ENCODE peak calls at places on chromosome 21, in ten cellular contexts. One of them, this sample, is unnamed.

GRCh38 chr21:41403966-41404365 is 22.1 kb upstream of the MX1 start:
- DNase-seq in NCI-H1694 treated with DMSO at 0.1 percent for 48 hours: no peak
- DNase-seq in brain pericyte: no peak
- DNase-seq in smooth muscle cell of the brain vasculature: no peak
- DNase-seq in body of pancreas: no peak
- DNase-seq in skeletal muscle cell: no peak
- DNase-seq in dermis blood vessel endothelial cell: no peak
- DNase-seq in adipocyte: no peak
- DNase-seq in Panc1: no peak
- DNase-seq in stimulated activated naive CD8-positive, alpha-beta T cell treated with anti-CD3 and anti-CD28 coated beads, Interleukin-15, amount 100 ng/mL, for 72 hours: no peak
- DNase-seq in this sample: no peak

GRCh38 chr21:26469789-26470188 is 103.3 kb downstream of the CYYR1 start:
- DNase-seq in NCI-H1694 treated with DMSO at 0.1 percent for 48 hours: peak; percentile 19
- DNase-seq in brain pericyte: no peak
- DNase-seq in smooth muscle cell of the brain vasculature: no peak
- DNase-seq in body of pancreas: no peak
- DNase-seq in skeletal muscle cell: peak; percentile 86
- DNase-seq in dermis blood vessel endothelial cell: no peak
- DNase-seq in adipocyte: peak; percentile 88
- DNase-seq in Panc1: peak; percentile 20
- DNase-seq in stimulated activated naive CD8-positive, alpha-beta T cell treated with anti-CD3 and anti-CD28 coated beads, Interleukin-15, amount 100 ng/mL, for 72 hours: no peak
- DNase-seq in this sample: no peak

GRCh38 chr21:45698493-45698947 is 55.0 kb downstream of the PCBP3 start:
- DNase-seq in NCI-H1694 treated with DMSO at 0.1 percent for 48 hours: no peak
- DNase-seq in brain pericyte: peak; percentile 58
- DNase-seq in smooth muscle cell of the brain vasculature: peak; percentile 57
- DNase-seq in body of pancreas: peak; percentile 54
- DNase-seq in skeletal muscle cell: peak; percentile 98
- DNase-seq in dermis blood vessel endothelial cell: peak; percentile 61
- DNase-seq in adipocyte: peak; percentile 84
- DNase-seq in Panc1: no peak
- DNase-seq in stimulated activated naive CD8-positive, alpha-beta T cell treated with anti-CD3 and anti-CD28 coated beads, Interleukin-15, amount 100 ng/mL, for 72 hours: no peak
- DNase-seq in this sample: no peak

GRCh38 chr21:41877901-41878830 is 978 bp downstream of the PRDM15 start:
- DNase-seq in NCI-H1694 treated with DMSO at 0.1 percent for 48 hours: peak; percentile 6
- DNase-seq in brain pericyte: no peak
- DNase-seq in smooth muscle cell of the brain vasculature: no peak
- DNase-seq in body of pancreas: peak; percentile 64
- DNase-seq in skeletal muscle cell: no peak
- DNase-seq in dermis blood vessel endothelial cell: peak; percentile 56
- DNase-seq in adipocyte: peak; percentile 68
- DNase-seq in Panc1: no peak
- DNase-seq in stimulated activated naive CD8-positive, alpha-beta T cell treated with anti-CD3 and anti-CD28 coated beads, Interleukin-15, amount 100 ng/mL, for 72 hours: peak; percentile 39
- DNase-seq in this sample: no peak

GRCh38 chr21:34793471-34793870 is 124.7 kb downstream of the CLIC6 start:
- DNase-seq in NCI-H1694 treated with DMSO at 0.1 percent for 48 hours: no peak
- DNase-seq in brain pericyte: no peak
- DNase-seq in smooth muscle cell of the brain vasculature: no peak
- DNase-seq in body of pancreas: no peak
- DNase-seq in skeletal muscle cell: no peak
- DNase-seq in dermis blood vessel endothelial cell: no peak
- DNase-seq in adipocyte: no peak
- DNase-seq in Panc1: no peak
- DNase-seq in stimulated activated naive CD8-positive, alpha-beta T cell treated with anti-CD3 and anti-CD28 coated beads, Interleukin-15, amount 100 ng/mL, for 72 hours: no peak
- DNase-seq in this sample: no peak

GRCh38 chr21:41133896-41134522 is 34.0 kb upstream of the BACE2 start:
- DNase-seq in NCI-H1694 treated with DMSO at 0.1 percent for 48 hours: peak; percentile 14
- DNase-seq in brain pericyte: no peak
- DNase-seq in smooth muscle cell of the brain vasculature: no peak
- DNase-seq in body of pancreas: no peak
- DNase-seq in skeletal muscle cell: no peak
- DNase-seq in dermis blood vessel endothelial cell: peak; percentile 74
- DNase-seq in adipocyte: peak; percentile 67
- DNase-seq in Panc1: peak; percentile 28
- DNase-seq in stimulated activated naive CD8-positive, alpha-beta T cell treated with anti-CD3 and anti-CD28 coated beads, Interleukin-15, amount 100 ng/mL, for 72 hours: no peak
- DNase-seq in this sample: no peak

GRCh38 chr21:31665397-31665796 is 5.9 kb downstream of the SOD1 start:
- DNase-seq in NCI-H1694 treated with DMSO at 0.1 percent for 48 hours: no peak
- DNase-seq in brain pericyte: no peak
- DNase-seq in smooth muscle cell of the brain vasculature: no peak
- DNase-seq in body of pancreas: no peak
- DNase-seq in skeletal muscle cell: peak; percentile 39
- DNase-seq in dermis blood vessel endothelial cell: peak; percentile 14
- DNase-seq in adipocyte: no peak
- DNase-seq in Panc1: no peak
- DNase-seq in stimulated activated naive CD8-positive, alpha-beta T cell treated with anti-CD3 and anti-CD28 coated beads, Interleukin-15, amount 100 ng/mL, for 72 hours: no peak
- DNase-seq in this sample: no peak

GRCh38 chr21:45313682-45314081 is 26.0 kb upstream of the POFUT2 start:
- DNase-seq in NCI-H1694 treated with DMSO at 0.1 percent for 48 hours: no peak
- DNase-seq in brain pericyte: no peak
- DNase-seq in smooth muscle cell of the brain vasculature: no peak
- DNase-seq in body of pancreas: no peak
- DNase-seq in skeletal muscle cell: no peak
- DNase-seq in dermis blood vessel endothelial cell: no peak
- DNase-seq in adipocyte: no peak
- DNase-seq in Panc1: no peak
- DNase-seq in stimulated activated naive CD8-positive, alpha-beta T cell treated with anti-CD3 and anti-CD28 coated beads, Interleukin-15, amount 100 ng/mL, for 72 hours: no peak
- DNase-seq in this sample: no peak

GRCh38 chr21:41956926-41957729 is 3.3 kb upstream of the C2CD2 start:
- DNase-seq in NCI-H1694 treated with DMSO at 0.1 percent for 48 hours: no peak
- DNase-seq in brain pericyte: no peak
- DNase-seq in smooth muscle cell of the brain vasculature: peak; percentile 24
- DNase-seq in body of pancreas: no peak
- DNase-seq in skeletal muscle cell: peak; percentile 78
- DNase-seq in dermis blood vessel endothelial cell: peak; percentile 49
- DNase-seq in adipocyte: peak; percentile 68
- DNase-seq in Panc1: no peak
- DNase-seq in stimulated activated naive CD8-positive, alpha-beta T cell treated with anti-CD3 and anti-CD28 coated beads, Interleukin-15, amount 100 ng/mL, for 72 hours: no peak
- DNase-seq in this sample: no peak

GRCh38 chr21:31606081-31606874 is 53.2 kb upstream of the SOD1 start:
- DNase-seq in NCI-H1694 treated with DMSO at 0.1 percent for 48 hours: no peak
- DNase-seq in brain pericyte: no peak
- DNase-seq in smooth muscle cell of the brain vasculature: no peak
- DNase-seq in body of pancreas: no peak
- DNase-seq in skeletal muscle cell: no peak
- DNase-seq in dermis blood vessel endothelial cell: no peak
- DNase-seq in adipocyte: no peak
- DNase-seq in Panc1: no peak
- DNase-seq in stimulated activated naive CD8-positive, alpha-beta T cell treated with anti-CD3 and anti-CD28 coated beads, Interleukin-15, amount 100 ng/mL, for 72 hours: no peak
- DNase-seq in this sample: no peak

GRCh38 chr21:41854426-41854995 is 24.6 kb downstream of the PRDM15 start:
- DNase-seq in NCI-H1694 treated with DMSO at 0.1 percent for 48 hours: no peak
- DNase-seq in brain pericyte: no peak
- DNase-seq in smooth muscle cell of the brain vasculature: no peak
- DNase-seq in body of pancreas: peak; percentile 2
- DNase-seq in skeletal muscle cell: no peak
- DNase-seq in dermis blood vessel endothelial cell: no peak
- DNase-seq in adipocyte: no peak
- DNase-seq in Panc1: no peak
- DNase-seq in stimulated activated naive CD8-positive, alpha-beta T cell treated with anti-CD3 and anti-CD28 coated beads, Interleukin-15, amount 100 ng/mL, for 72 hours: no peak
- DNase-seq in this sample: no peak

GRCh38 chr21:33644383-33645074 is 2.2 kb downstream of the ITSN1 start:
- DNase-seq in NCI-H1694 treated with DMSO at 0.1 percent for 48 hours: no peak
- DNase-seq in brain pericyte: no peak
- DNase-seq in smooth muscle cell of the brain vasculature: no peak
- DNase-seq in body of pancreas: no peak
- DNase-seq in skeletal muscle cell: peak; percentile 43
- DNase-seq in dermis blood vessel endothelial cell: peak; percentile 46
- DNase-seq in adipocyte: peak; percentile 66
- DNase-seq in Panc1: no peak
- DNase-seq in stimulated activated naive CD8-positive, alpha-beta T cell treated with anti-CD3 and anti-CD28 coated beads, Interleukin-15, amount 100 ng/mL, for 72 hours: no peak
- DNase-seq in this sample: no peak

GRCh38 chr21:36696640-36697472 is 2.1 kb upstream of the SIM2 start:
- DNase-seq in NCI-H1694 treated with DMSO at 0.1 percent for 48 hours: no peak
- DNase-seq in brain pericyte: no peak
- DNase-seq in smooth muscle cell of the brain vasculature: no peak
- DNase-seq in body of pancreas: no peak
- DNase-seq in skeletal muscle cell: no peak
- DNase-seq in dermis blood vessel endothelial cell: no peak
- DNase-seq in adipocyte: no peak
- DNase-seq in Panc1: no peak
- DNase-seq in stimulated activated naive CD8-positive, alpha-beta T cell treated with anti-CD3 and anti-CD28 coated beads, Interleukin-15, amount 100 ng/mL, for 72 hours: peak; percentile 15
- DNase-seq in this sample: no peak

GRCh38 chr21:26127918-26128317 is 42.7 kb downstream of the APP start:
- DNase-seq in NCI-H1694 treated with DMSO at 0.1 percent for 48 hours: no peak
- DNase-seq in brain pericyte: no peak
- DNase-seq in smooth muscle cell of the brain vasculature: no peak
- DNase-seq in body of pancreas: peak; percentile 20
- DNase-seq in skeletal muscle cell: no peak
- DNase-seq in dermis blood vessel endothelial cell: peak; percentile 62
- DNase-seq in adipocyte: no peak
- DNase-seq in Panc1: no peak
- DNase-seq in stimulated activated naive CD8-positive, alpha-beta T cell treated with anti-CD3 and anti-CD28 coated beads, Interleukin-15, amount 100 ng/mL, for 72 hours: no peak
- DNase-seq in this sample: no peak

GRCh38 chr21:43908167-43908566 is 43.1 kb downstream of the AGPAT3 start:
- DNase-seq in NCI-H1694 treated with DMSO at 0.1 percent for 48 hours: no peak
- DNase-seq in brain pericyte: no peak
- DNase-seq in smooth muscle cell of the brain vasculature: no peak
- DNase-seq in body of pancreas: no peak
- DNase-seq in skeletal muscle cell: no peak
- DNase-seq in dermis blood vessel endothelial cell: no peak
- DNase-seq in adipocyte: no peak
- DNase-seq in Panc1: no peak
- DNase-seq in stimulated activated naive CD8-positive, alpha-beta T cell treated with anti-CD3 and anti-CD28 coated beads, Interleukin-15, amount 100 ng/mL, for 72 hours: no peak
- DNase-seq in this sample: no peak

GRCh38 chr21:45167796-45168222 is 93.4 kb downstream of the ADARB1 start:
- DNase-seq in NCI-H1694 treated with DMSO at 0.1 percent for 48 hours: no peak
- DNase-seq in brain pericyte: no peak
- DNase-seq in smooth muscle cell of the brain vasculature: no peak
- DNase-seq in body of pancreas: no peak
- DNase-seq in skeletal muscle cell: peak; percentile 24
- DNase-seq in dermis blood vessel endothelial cell: no peak
- DNase-seq in adipocyte: peak; percentile 68
- DNase-seq in Panc1: no peak
- DNase-seq in stimulated activated naive CD8-positive, alpha-beta T cell treated with anti-CD3 and anti-CD28 coated beads, Interleukin-15, amount 100 ng/mL, for 72 hours: no peak
- DNase-seq in this sample: no peak

GRCh38 chr21:29105218-29105617 is 25.2 kb upstream of the MAP3K7CL start:
- DNase-seq in NCI-H1694 treated with DMSO at 0.1 percent for 48 hours: no peak
- DNase-seq in brain pericyte: no peak
- DNase-seq in smooth muscle cell of the brain vasculature: no peak
- DNase-seq in body of pancreas: no peak
- DNase-seq in skeletal muscle cell: no peak
- DNase-seq in dermis blood vessel endothelial cell: no peak
- DNase-seq in adipocyte: no peak
- DNase-seq in Panc1: no peak
- DNase-seq in stimulated activated naive CD8-positive, alpha-beta T cell treated with anti-CD3 and anti-CD28 coated beads, Interleukin-15, amount 100 ng/mL, for 72 hours: no peak
- DNase-seq in this sample: no peak

GRCh38 chr21:42781150-42781980 is 98.0 kb downstream of the WDR4 start:
- DNase-seq in NCI-H1694 treated with DMSO at 0.1 percent for 48 hours: no peak
- DNase-seq in brain pericyte: no peak
- DNase-seq in smooth muscle cell of the brain vasculature: no peak
- DNase-seq in body of pancreas: peak; percentile 48
- DNase-seq in skeletal muscle cell: no peak
- DNase-seq in dermis blood vessel endothelial cell: peak; percentile 28
- DNase-seq in adipocyte: peak; percentile 24
- DNase-seq in Panc1: no peak
- DNase-seq in stimulated activated naive CD8-positive, alpha-beta T cell treated with anti-CD3 and anti-CD28 coated beads, Interleukin-15, amount 100 ng/mL, for 72 hours: no peak
- DNase-seq in this sample: no peak

GRCh38 chr21:34598931-34599400 is 15.9 kb downstream of the RCAN1 start:
- DNase-seq in NCI-H1694 treated with DMSO at 0.1 percent for 48 hours: no peak
- DNase-seq in brain pericyte: no peak
- DNase-seq in smooth muscle cell of the brain vasculature: no peak
- DNase-seq in body of pancreas: no peak
- DNase-seq in skeletal muscle cell: no peak
- DNase-seq in dermis blood vessel endothelial cell: no peak
- DNase-seq in adipocyte: peak; percentile 2
- DNase-seq in Panc1: no peak
- DNase-seq in stimulated activated naive CD8-positive, alpha-beta T cell treated with anti-CD3 and anti-CD28 coated beads, Interleukin-15, amount 100 ng/mL, for 72 hours: no peak
- DNase-seq in this sample: no peak

GRCh38 chr21:35111531-35111930 is 62.4 kb upstream of the RUNX1 start:
- DNase-seq in NCI-H1694 treated with DMSO at 0.1 percent for 48 hours: no peak
- DNase-seq in brain pericyte: no peak
- DNase-seq in smooth muscle cell of the brain vasculature: no peak
- DNase-seq in body of pancreas: no peak
- DNase-seq in skeletal muscle cell: no peak
- DNase-seq in dermis blood vessel endothelial cell: no peak
- DNase-seq in adipocyte: no peak
- DNase-seq in Panc1: no peak
- DNase-seq in stimulated activated naive CD8-positive, alpha-beta T cell treated with anti-CD3 and anti-CD28 coated beads, Interleukin-15, amount 100 ng/mL, for 72 hours: no peak
- DNase-seq in this sample: no peak

GRCh38 chr21:18655927-18656326 is 252.3 kb upstream of the TMPRSS15 start:
- DNase-seq in NCI-H1694 treated with DMSO at 0.1 percent for 48 hours: no peak
- DNase-seq in brain pericyte: no peak
- DNase-seq in smooth muscle cell of the brain vasculature: no peak
- DNase-seq in body of pancreas: no peak
- DNase-seq in skeletal muscle cell: no peak
- DNase-seq in dermis blood vessel endothelial cell: no peak
- DNase-seq in adipocyte: no peak
- DNase-seq in Panc1: no peak
- DNase-seq in stimulated activated naive CD8-positive, alpha-beta T cell treated with anti-CD3 and anti-CD28 coated beads, Interleukin-15, amount 100 ng/mL, for 72 hours: no peak
- DNase-seq in this sample: no peak

GRCh38 chr21:15908187-15908586 is 178.4 kb downstream of the USP25 start:
- DNase-seq in NCI-H1694 treated with DMSO at 0.1 percent for 48 hours: no peak
- DNase-seq in brain pericyte: no peak
- DNase-seq in smooth muscle cell of the brain vasculature: no peak
- DNase-seq in body of pancreas: no peak
- DNase-seq in skeletal muscle cell: peak; percentile 11
- DNase-seq in dermis blood vessel endothelial cell: no peak
- DNase-seq in adipocyte: peak; percentile 27
- DNase-seq in Panc1: no peak
- DNase-seq in stimulated activated naive CD8-positive, alpha-beta T cell treated with anti-CD3 and anti-CD28 coated beads, Interleukin-15, amount 100 ng/mL, for 72 hours: no peak
- DNase-seq in this sample: no peak

GRCh38 chr21:33588485-33589335 is at the start of gene DONSON:
- DNase-seq in NCI-H1694 treated with DMSO at 0.1 percent for 48 hours: peak; percentile 80
- DNase-seq in brain pericyte: peak; percentile 42
- DNase-seq in smooth muscle cell of the brain vasculature: peak; percentile 57
- DNase-seq in body of pancreas: peak; percentile 88
- DNase-seq in skeletal muscle cell: peak; percentile 25
- DNase-seq in dermis blood vessel endothelial cell: peak; percentile 90
- DNase-seq in adipocyte: peak; percentile 95
- DNase-seq in Panc1: peak; percentile 38
- DNase-seq in stimulated activated naive CD8-positive, alpha-beta T cell treated with anti-CD3 and anti-CD28 coated beads, Interleukin-15, amount 100 ng/mL, for 72 hours: peak; percentile 91
- DNase-seq in this sample: peak; percentile 84

GRCh38 chr21:26850116-26850643 is 5.0 kb upstream of the ADAMTS1 start:
- DNase-seq in NCI-H1694 treated with DMSO at 0.1 percent for 48 hours: peak; percentile 89
- DNase-seq in brain pericyte: no peak
- DNase-seq in smooth muscle cell of the brain vasculature: no peak
- DNase-seq in body of pancreas: peak; percentile 22
- DNase-seq in skeletal muscle cell: no peak
- DNase-seq in dermis blood vessel endothelial cell: peak; percentile 68
- DNase-seq in adipocyte: peak; percentile 76
- DNase-seq in Panc1: no peak
- DNase-seq in stimulated activated naive CD8-positive, alpha-beta T cell treated with anti-CD3 and anti-CD28 coated beads, Interleukin-15, amount 100 ng/mL, for 72 hours: no peak
- DNase-seq in this sample: no peak

GRCh38 chr21:42570841-42571387 is 57.3 kb downstream of the SLC37A1 start:
- DNase-seq in NCI-H1694 treated with DMSO at 0.1 percent for 48 hours: no peak
- DNase-seq in brain pericyte: no peak
- DNase-seq in smooth muscle cell of the brain vasculature: no peak
- DNase-seq in body of pancreas: peak; percentile 30
- DNase-seq in skeletal muscle cell: no peak
- DNase-seq in dermis blood vessel endothelial cell: peak; percentile 7
- DNase-seq in adipocyte: no peak
- DNase-seq in Panc1: no peak
- DNase-seq in stimulated activated naive CD8-positive, alpha-beta T cell treated with anti-CD3 and anti-CD28 coated beads, Interleukin-15, amount 100 ng/mL, for 72 hours: no peak
- DNase-seq in this sample: no peak

GRCh38 chr21:14617836-14618235 is 71.7 kb upstream of the SAMSN1 start:
- DNase-seq in NCI-H1694 treated with DMSO at 0.1 percent for 48 hours: no peak
- DNase-seq in brain pericyte: no peak
- DNase-seq in smooth muscle cell of the brain vasculature: no peak
- DNase-seq in body of pancreas: no peak
- DNase-seq in skeletal muscle cell: no peak
- DNase-seq in dermis blood vessel endothelial cell: no peak
- DNase-seq in adipocyte: no peak
- DNase-seq in Panc1: no peak
- DNase-seq in stimulated activated naive CD8-positive, alpha-beta T cell treated with anti-CD3 and anti-CD28 coated beads, Interleukin-15, amount 100 ng/mL, for 72 hours: no peak
- DNase-seq in this sample: no peak

GRCh38 chr21:43921602-43921978 is 56.6 kb downstream of the AGPAT3 start:
- DNase-seq in NCI-H1694 treated with DMSO at 0.1 percent for 48 hours: no peak
- DNase-seq in brain pericyte: no peak
- DNase-seq in smooth muscle cell of the brain vasculature: no peak
- DNase-seq in body of pancreas: no peak
- DNase-seq in skeletal muscle cell: no peak
- DNase-seq in dermis blood vessel endothelial cell: no peak
- DNase-seq in adipocyte: no peak
- DNase-seq in Panc1: no peak
- DNase-seq in stimulated activated naive CD8-positive, alpha-beta T cell treated with anti-CD3 and anti-CD28 coated beads, Interleukin-15, amount 100 ng/mL, for 72 hours: peak; percentile 42
- DNase-seq in this sample: no peak

GRCh38 chr21:42113926-42114409 is 42.9 kb downstream of the UMODL1 start:
- DNase-seq in NCI-H1694 treated with DMSO at 0.1 percent for 48 hours: peak; percentile 10
- DNase-seq in brain pericyte: no peak
- DNase-seq in smooth muscle cell of the brain vasculature: no peak
- DNase-seq in body of pancreas: no peak
- DNase-seq in skeletal muscle cell: no peak
- DNase-seq in dermis blood vessel endothelial cell: no peak
- DNase-seq in adipocyte: peak; percentile 64
- DNase-seq in Panc1: no peak
- DNase-seq in stimulated activated naive CD8-positive, alpha-beta T cell treated with anti-CD3 and anti-CD28 coated beads, Interleukin-15, amount 100 ng/mL, for 72 hours: no peak
- DNase-seq in this sample: no peak

This sample was measured in GM12892.